ENCODE peak calls at places on chromosomes 2 and 18, in nine cellular contexts. B, Q, S, H, V, Z, W, K and T are unnamed samples.

GRCh38 chr2:85325466-85325811 is 2.4 kb downstream of the TGOLN2 start:
- DNase-seq in B (no peak), Q (no peak), S (no peak), H (no peak), V (no peak), Z (no peak), W (no peak), K (no peak), T (no peak)

GRCh38 chr2:100934504-100935371 is 67.4 kb upstream of the RPL31 start:
- DNase-seq in B (no peak), Q (no peak), S (no peak), H (no peak), V (no peak), Z (no peak), W (no peak), K (no peak), T (no peak)

GRCh38 chr2:64831134-64831976 is 157.8 kb upstream of the SLC1A4 start:
- DNase-seq in B (peak; percentile 90), Q (peak; percentile 74), S (peak; percentile 71), H (peak; percentile 93), V (peak; percentile 78), Z (peak; percentile 80), W (peak; percentile 54), K (peak; percentile 99), T (peak; percentile 66)

GRCh38 chr2:57373530-57373929 is 673.1 kb upstream of the VRK2 start:
- DNase-seq in B (no peak), Q (no peak), S (no peak), H (no peak), V (no peak), Z (no peak), W (no peak), K (peak; percentile 65), T (no peak)

GRCh38 chr2:159891917-159892691 is 94.1 kb upstream of the CD302 start:
- DNase-seq in B (no peak), Q (no peak), S (no peak), H (no peak), V (no peak), Z (no peak), W (no peak), K (peak; percentile 88), T (no peak)

GRCh38 chr18:41058351-41059125 is 896.5 kb upstream of the PIK3C3 start:
- DNase-seq in B (no peak), Q (no peak), S (no peak), H (no peak), V (no peak), Z (no peak), W (no peak), K (no peak), T (no peak)

GRCh38 chr2:202965810-202966454 is 48.7 kb upstream of the NBEAL1 start:
- DNase-seq in B (peak; percentile 26), Q (no peak), S (no peak), H (no peak), V (no peak), Z (no peak), W (no peak), K (peak; percentile 56), T (no peak)

GRCh38 chr2:165953306-165953654 is 296 bp downstream of the TTC21B start:
- DNase-seq in B (no peak), Q (no peak), S (no peak), H (no peak), V (no peak), Z (no peak), W (no peak), K (peak; percentile 77), T (no peak)

GRCh38 chr2:105787376-105788318 is 42.9 kb downstream of the NCK2 start:
- DNase-seq in B (peak; percentile 58), Q (no peak), S (peak; percentile 66), H (no peak), V (no peak), Z (no peak), W (no peak), K (peak; percentile 59), T (no peak)

GRCh38 chr2:128563348-128563687 is 244.7 kb upstream of the HS6ST1 start:
- DNase-seq in B (peak; percentile 15), Q (no peak), S (no peak), H (peak; percentile 82), V (peak; percentile 36), Z (no peak), W (peak; percentile 88), K (no peak), T (no peak)

GRCh38 chr2:55489467-55490062 is 30.0 kb upstream of the CFAP36 start:
- DNase-seq in B (no peak), Q (no peak), S (no peak), H (no peak), V (no peak), Z (no peak), W (no peak), K (no peak), T (no peak)

GRCh38 chr18:11066038-11066437 is 83.3 kb downstream of the PIEZO2 start:
- DNase-seq in B (no peak), Q (no peak), S (no peak), H (no peak), V (no peak), Z (no peak), W (no peak), K (no peak), T (no peak)

GRCh38 chr18:58161659-58162058 is 117.6 kb downstream of the NEDD4L start:
- DNase-seq in B (peak; percentile 25), Q (no peak), S (no peak), H (no peak), V (no peak), Z (no peak), W (no peak), K (no peak), T (no peak)

GRCh38 chr2:39494784-39495251 is 57.7 kb upstream of the MAP4K3 start:
- DNase-seq in B (no peak), Q (no peak), S (no peak), H (peak; percentile 55), V (no peak), Z (no peak), W (peak; percentile 59), K (peak; percentile 84), T (no peak)

GRCh38 chr2:149598014-149598395 is 10.4 kb upstream of the MMADHC start:
- DNase-seq in B (peak; percentile 21), Q (no peak), S (no peak), H (no peak), V (no peak), Z (no peak), W (no peak), K (no peak), T (no peak)

GRCh38 chr2:196324212-196324611 is 152.8 kb upstream of the STK17B start:
- DNase-seq in B (no peak), Q (no peak), S (no peak), H (no peak), V (no peak), Z (no peak), W (no peak), K (no peak), T (no peak)

GRCh38 chr18:7020995-7021777 is 96.4 kb downstream of the LAMA1 start:
- DNase-seq in B (no peak), Q (no peak), S (no peak), H (no peak), V (no peak), Z (no peak), W (no peak), K (no peak), T (no peak)

GRCh38 chr2:109214651-109215371 is 85.8 kb downstream of the SH3RF3 start:
- DNase-seq in B (peak; percentile 62), Q (no peak), S (no peak), H (no peak), V (no peak), Z (no peak), W (no peak), K (no peak), T (no peak)

GRCh38 chr2:98634406-98635092 is 26.2 kb downstream of the UNC50 start:
- DNase-seq in B (no peak), Q (peak; percentile 23), S (peak; percentile 36), H (no peak), V (no peak), Z (no peak), W (no peak), K (peak; percentile 38), T (no peak)

GRCh38 chr2:218033590-218034496 is 31.0 kb upstream of the TNS1 start:
- DNase-seq in B (no peak), Q (no peak), S (no peak), H (peak; percentile 29), V (no peak), Z (no peak), W (no peak), K (no peak), T (no peak)

GRCh38 chr2:108139521-108139920 is 100.2 kb upstream of the SULT1C3 start:
- DNase-seq in B (no peak), Q (no peak), S (no peak), H (no peak), V (no peak), Z (no peak), W (no peak), K (peak; percentile 53), T (no peak)

GRCh38 chr2:240821429-240821778 is 1.4 kb upstream of the KIF1A start:
- DNase-seq in B (no peak), Q (no peak), S (no peak), H (no peak), V (no peak), Z (no peak), W (no peak), K (no peak), T (no peak)
- H3K4me3 ChIP-seq in B (no peak overlapping the region), Q (no peak overlapping the region), S (no peak overlapping the region), H (no peak overlapping the region), V (no peak overlapping the region), Z (no peak overlapping the region), W (no peak overlapping the region), K (no peak overlapping the region), T (no peak overlapping the region)

DNA sequence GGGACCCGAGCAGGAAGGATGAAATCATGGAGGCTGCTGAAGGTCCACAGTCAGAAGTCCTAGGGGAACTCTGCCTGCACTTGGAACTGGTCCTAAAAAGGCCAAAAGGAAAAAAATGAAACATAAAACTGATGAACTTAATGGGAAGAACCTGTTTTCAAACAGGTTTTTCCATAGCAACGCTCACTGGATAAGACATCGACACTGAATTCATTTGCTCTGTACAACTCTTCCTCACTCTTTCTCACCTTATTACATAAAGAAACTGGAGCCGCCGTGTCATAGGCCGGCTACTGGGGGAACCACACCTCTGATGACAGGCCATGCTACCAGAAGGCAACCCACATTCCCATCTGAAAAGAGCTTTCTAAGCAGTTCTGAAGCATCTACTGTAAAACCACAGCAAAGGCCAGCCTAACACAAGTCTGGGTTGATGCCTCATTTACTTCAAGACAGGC is 83.6 kb downstream of the FARSB start:
- DNase-seq in B (no peak), Q (no peak), S (no peak), H (no peak), V (no peak), Z (no peak), W (no peak), K (peak; percentile 89), T (no peak)
- H3K27ac ChIP-seq in B (peak overlapping the region; percentile 59), Q (no peak overlapping the region), S (no peak overlapping the region), H (peak overlapping the region; percentile 37), V (no peak overlapping the region), Z (no peak overlapping the region), W (no peak overlapping the region), K (peak overlapping the region; percentile 95), T (no peak overlapping the region)

GRCh38 chr2:1742680-1743395 is 1.5 kb downstream of the PXDN start:
- DNase-seq in B (peak; percentile 25), Q (no peak), S (no peak), H (peak; percentile 80), V (peak; percentile 79), Z (peak; percentile 67), W (peak; percentile 88), K (peak; percentile 91), T (peak; percentile 36)
- H3K4me3 ChIP-seq in B (no peak overlapping the region), Q (no peak overlapping the region), S (no peak overlapping the region), H (peak overlapping the region; percentile 69), V (peak overlapping the region; percentile 72), Z (peak overlapping the region; percentile 46), W (peak overlapping the region; percentile 94), K (peak overlapping the region; percentile 75), T (peak overlapping the region; percentile 21)

GRCh38 chr2:230974096-230974913 is 21.6 kb upstream of the SPATA3 start:
- DNase-seq in B (no peak), Q (peak; percentile 68), S (peak; percentile 62), H (no peak), V (no peak), Z (no peak), W (no peak), K (peak; percentile 25), T (no peak)
- H3K27ac ChIP-seq in B (no peak overlapping the region), Q (peak overlapping the region; percentile 73), S (peak overlapping the region; percentile 33), H (no peak overlapping the region), V (no peak overlapping the region), Z (no peak overlapping the region), W (no peak overlapping the region), K (no peak overlapping the region), T (no peak overlapping the region)